ENCODE peak calls at places on chromosomes 3 and 15, in four cellular contexts. One of them, this sample, is unnamed.

GRCh38 chr3:44237161-44237560 is 4.5 kb upstream of the TOPAZ1 start:
- DNase-seq in trophoblast cell: no peak
- DNase-seq in IMR-90: no peak
- DNase-seq in H1: no peak
- DNase-seq in this sample: no peak

GRCh38 chr3:125684199-125684598 is 88.9 kb upstream of the OSBPL11 start:
- DNase-seq in trophoblast cell: peak; percentile 41
- DNase-seq in IMR-90: peak; percentile 12
- DNase-seq in H1: peak; percentile 82
- DNase-seq in this sample: peak; percentile 4

GRCh38 chr3:176293277-176293676 is 904.0 kb downstream of the TBL1XR1 start:
- DNase-seq in trophoblast cell: peak; percentile 9
- DNase-seq in IMR-90: no peak
- DNase-seq in H1: no peak
- DNase-seq in this sample: no peak

GRCh38 chr15:28921336-28921735 is 35.6 kb downstream of the APBA2 start:
- DNase-seq in trophoblast cell: no peak
- DNase-seq in IMR-90: no peak
- DNase-seq in H1: no peak
- DNase-seq in this sample: no peak

GRCh38 chr3:190371152-190371551 is 16.8 kb upstream of the CLDN16 start:
- DNase-seq in trophoblast cell: no peak
- DNase-seq in IMR-90: peak; percentile 37
- DNase-seq in H1: no peak
- DNase-seq in this sample: no peak

GRCh38 chr3:81936817-81937216 is 175.4 kb upstream of the GBE1 start:
- DNase-seq in trophoblast cell: no peak
- DNase-seq in IMR-90: no peak
- DNase-seq in H1: no peak
- DNase-seq in this sample: no peak

GRCh38 chr3:71713041-71713440 is 12.2 kb downstream of the EIF4E3 start:
- DNase-seq in trophoblast cell: no peak
- DNase-seq in IMR-90: no peak
- DNase-seq in H1: no peak
- DNase-seq in this sample: no peak

GRCh38 chr15:62524848-62525247 is 359.8 kb upstream of the C2CD4B start:
- DNase-seq in trophoblast cell: peak; percentile 55
- DNase-seq in IMR-90: peak; percentile 68
- DNase-seq in H1: no peak
- DNase-seq in this sample: peak; percentile 20

GRCh38 chr15:73809728-73810501 is 56.8 kb upstream of the INSYN1 start:
- DNase-seq in trophoblast cell: no peak
- DNase-seq in IMR-90: no peak
- DNase-seq in H1: no peak
- DNase-seq in this sample: no peak

GRCh38 chr3:156918746-156919145 is 92.6 kb downstream of the LEKR1 start:
- DNase-seq in trophoblast cell: no peak
- DNase-seq in IMR-90: no peak
- DNase-seq in H1: no peak
- DNase-seq in this sample: no peak

GRCh38 chr15:67186226-67186649 is 68.2 kb downstream of the AAGAB start:
- DNase-seq in trophoblast cell: no peak
- DNase-seq in IMR-90: no peak
- DNase-seq in H1: no peak
- DNase-seq in this sample: no peak

GRCh38 chr3:23942546-23942945 is 2.5 kb upstream of the NR1D2 start:
- DNase-seq in trophoblast cell: no peak
- DNase-seq in IMR-90: no peak
- DNase-seq in H1: no peak
- DNase-seq in this sample: no peak

GRCh38 chr3:21826416-21826815 is 75.4 kb upstream of the ZNF385D start:
- DNase-seq in trophoblast cell: no peak
- DNase-seq in IMR-90: no peak
- DNase-seq in H1: no peak
- DNase-seq in this sample: no peak

GRCh38 chr3:127035672-127036071 is 52.8 kb downstream of the PLXNA1 start:
- DNase-seq in trophoblast cell: peak; percentile 25
- DNase-seq in IMR-90: peak; percentile 77
- DNase-seq in H1: no peak
- DNase-seq in this sample: peak; percentile 82

GRCh38 chr15:81950841-81951414 is 94.9 kb downstream of the MEX3B start:
- DNase-seq in trophoblast cell: peak; percentile 9
- DNase-seq in IMR-90: peak; percentile 75
- DNase-seq in H1: no peak
- DNase-seq in this sample: peak; percentile 22

GRCh38 chr3:133855772-133856171 is 39.9 kb downstream of the RAB6B start:
- DNase-seq in trophoblast cell: no peak
- DNase-seq in IMR-90: peak; percentile 12
- DNase-seq in H1: no peak
- DNase-seq in this sample: no peak

GRCh38 chr15:70528270-70528706 is 235.1 kb downstream of the UACA start:
- DNase-seq in trophoblast cell: peak; percentile 18
- DNase-seq in IMR-90: peak; percentile 54
- DNase-seq in H1: peak; percentile 32
- DNase-seq in this sample: peak; percentile 83

GRCh38 chr3:178436773-178437172 is 99.5 kb upstream of the KCNMB2 start:
- DNase-seq in trophoblast cell: peak; percentile 58
- DNase-seq in IMR-90: peak; percentile 55
- DNase-seq in H1: no peak
- DNase-seq in this sample: peak; percentile 45

GRCh38 chr3:196207159-196207832 is 3.9 kb downstream of the ZDHHC19 start:
- DNase-seq in trophoblast cell: peak; percentile 50
- DNase-seq in IMR-90: no peak
- DNase-seq in H1: no peak
- DNase-seq in this sample: no peak

GRCh38 chr3:50853936-50854335 is 179.2 kb downstream of the DOCK3 start:
- DNase-seq in trophoblast cell: no peak
- DNase-seq in IMR-90: no peak
- DNase-seq in H1: no peak
- DNase-seq in this sample: no peak

GRCh38 chr15:91075761-91076160 is 24.3 kb upstream of the SV2B start:
- DNase-seq in trophoblast cell: no peak
- DNase-seq in IMR-90: no peak
- DNase-seq in H1: no peak
- DNase-seq in this sample: no peak

GRCh38 chr15:32877620-32878019 is 159.8 kb downstream of the GREM1 start:
- DNase-seq in trophoblast cell: no peak
- DNase-seq in IMR-90: no peak
- DNase-seq in H1: no peak
- DNase-seq in this sample: no peak

GRCh38 chr15:76575177-76576078 is 238.9 kb downstream of the ISL2 start:
- DNase-seq in trophoblast cell: no peak
- DNase-seq in IMR-90: no peak
- DNase-seq in H1: no peak
- DNase-seq in this sample: no peak

GRCh38 chr3:37987751-37988179 is 2.8 kb upstream of the VILL start:
- DNase-seq in trophoblast cell: peak; percentile 48
- DNase-seq in IMR-90: peak; percentile 30
- DNase-seq in H1: no peak
- DNase-seq in this sample: peak; percentile 34

GRCh38 chr15:67110400-67110799 is 45.0 kb downstream of the SMAD3 start:
- DNase-seq in trophoblast cell: no peak
- DNase-seq in IMR-90: no peak
- DNase-seq in H1: no peak
- DNase-seq in this sample: no peak

GRCh38 chr3:14228611-14229470 is 50.2 kb downstream of the LSM3 start:
- DNase-seq in trophoblast cell: peak; percentile 28
- DNase-seq in IMR-90: no peak
- DNase-seq in H1: no peak
- DNase-seq in this sample: no peak

GRCh38 chr3:127613406-127613805 is 15.2 kb downstream of the MCM2 start:
- DNase-seq in trophoblast cell: no peak
- DNase-seq in IMR-90: no peak
- DNase-seq in H1: no peak
- DNase-seq in this sample: no peak

GRCh38 chr15:31435891-31436628 is 109.4 kb downstream of the KLF13 start:
- DNase-seq in trophoblast cell: no peak
- DNase-seq in IMR-90: no peak
- DNase-seq in H1: no peak
- DNase-seq in this sample: no peak

GRCh38 chr3:175585898-175586297 is 726.8 kb downstream of the NAALADL2 start:
- DNase-seq in trophoblast cell: no peak
- DNase-seq in IMR-90: peak; percentile 87
- DNase-seq in H1: no peak
- DNase-seq in this sample: peak; percentile 79

GRCh38 chr3:194322701-194323174 is 28.4 kb downstream of the CPN2 start:
- DNase-seq in trophoblast cell: peak; percentile 50
- DNase-seq in IMR-90: peak; percentile 55
- DNase-seq in H1: no peak
- DNase-seq in this sample: peak; percentile 63

GRCh38 chr3:37217098-37217849 is 42.9 kb upstream of the LRRFIP2 start:
- DNase-seq in trophoblast cell: no peak
- DNase-seq in IMR-90: no peak
- DNase-seq in H1: no peak
- DNase-seq in this sample: no peak

GRCh38 chr3:145550522-145550921 is 610.5 kb downstream of the PLOD2 start:
- DNase-seq in trophoblast cell: no peak
- DNase-seq in IMR-90: no peak
- DNase-seq in H1: no peak
- DNase-seq in this sample: no peak

GRCh38 chr3:14274537-14274936 is 95.9 kb downstream of the LSM3 start:
- DNase-seq in trophoblast cell: no peak
- DNase-seq in IMR-90: no peak
- DNase-seq in H1: no peak
- DNase-seq in this sample: peak; percentile 10

GRCh38 chr3:149224736-149225594 is 3.3 kb upstream of the CP start:
- DNase-seq in trophoblast cell: peak; percentile 96
- DNase-seq in IMR-90: peak; percentile 92
- DNase-seq in H1: no peak
- DNase-seq in this sample: peak; percentile 99

GRCh38 chr15:57495037-57495436 is 96.7 kb upstream of the MYZAP start:
- DNase-seq in trophoblast cell: peak; percentile 62
- DNase-seq in IMR-90: no peak
- DNase-seq in H1: peak; percentile 1
- DNase-seq in this sample: no peak

GRCh38 chr3:27813255-27813654 is 91.1 kb upstream of the EOMES start:
- DNase-seq in trophoblast cell: no peak
- DNase-seq in IMR-90: no peak
- DNase-seq in H1: no peak
- DNase-seq in this sample: no peak

GRCh38 chr3:75341324-75342067 is 322.6 kb upstream of the FRG2C start:
- DNase-seq in trophoblast cell: no peak
- DNase-seq in IMR-90: no peak
- DNase-seq in H1: peak; percentile 62
- DNase-seq in this sample: no peak
- H3K14ac ChIP-seq in trophoblast cell: no peak overlapping the region
- H3K14ac ChIP-seq in IMR-90: no peak overlapping the region
- H3K14ac ChIP-seq in H1: no peak overlapping the region
- H3K14ac ChIP-seq in this sample: no peak overlapping the region

GRCh38 chr3:45911496-45912226 is 25.3 kb downstream of the CCR9 start:
- DNase-seq in trophoblast cell: no peak
- DNase-seq in IMR-90: no peak
- DNase-seq in H1: no peak
- DNase-seq in this sample: no peak
- H3K27ac ChIP-seq in trophoblast cell: no peak overlapping the region
- H3K27ac ChIP-seq in IMR-90: no peak overlapping the region
- H3K27ac ChIP-seq in H1: no peak overlapping the region
- H3K27ac ChIP-seq in this sample: no peak overlapping the region

GRCh38 chr3:111782943-111783342 is 76.1 kb upstream of the PHLDB2 start:
- DNase-seq in trophoblast cell: peak; percentile 4
- DNase-seq in IMR-90: no peak
- DNase-seq in H1: no peak
- DNase-seq in this sample: no peak

GRCh38 chr3:111776844-111777483 is 82.1 kb upstream of the PHLDB2 start:
- DNase-seq in trophoblast cell: no peak
- DNase-seq in IMR-90: no peak
- DNase-seq in H1: no peak
- DNase-seq in this sample: no peak

GRCh38 chr3:111782447-111782782 is 76.7 kb upstream of the PHLDB2 start:
- DNase-seq in trophoblast cell: no peak
- DNase-seq in IMR-90: no peak
- DNase-seq in H1: no peak
- DNase-seq in this sample: no peak

GRCh38 chr3:111785034-111785433 is 74.0 kb upstream of the PHLDB2 start:
- DNase-seq in trophoblast cell: no peak
- DNase-seq in IMR-90: no peak
- DNase-seq in H1: no peak
- DNase-seq in this sample: no peak

GRCh38 chr3:111781561-111782446 is 77.3 kb upstream of the PHLDB2 start:
- DNase-seq in trophoblast cell: peak; percentile 91
- DNase-seq in IMR-90: no peak
- DNase-seq in H1: no peak
- DNase-seq in this sample: no peak
- H2AFZ ChIP-seq in trophoblast cell: no peak overlapping the region
- H2AFZ ChIP-seq in IMR-90: no peak overlapping the region
- H2AFZ ChIP-seq in H1: no peak overlapping the region
- H2AFZ ChIP-seq in this sample: no peak overlapping the region

GRCh38 chr15:38255690-38256089 is 3.1 kb downstream of the SPRED1 start:
- DNase-seq in trophoblast cell: no peak
- DNase-seq in IMR-90: no peak
- DNase-seq in H1: no peak
- DNase-seq in this sample: no peak

GRCh38 chr15:38254065-38254883 is 1.6 kb downstream of the SPRED1 start:
- DNase-seq in trophoblast cell: peak; percentile 58
- DNase-seq in IMR-90: peak; percentile 68
- DNase-seq in H1: no peak
- DNase-seq in this sample: peak; percentile 74

GRCh38 chr15:38251726-38252480 is 733 bp upstream of the SPRED1 start:
- DNase-seq in trophoblast cell: peak; percentile 92
- DNase-seq in IMR-90: peak; percentile 99
- DNase-seq in H1: peak; percentile 88
- DNase-seq in this sample: peak; percentile 99

GRCh38 chr15:38253448-38253847 is 812 bp downstream of the SPRED1 start:
- DNase-seq in trophoblast cell: peak; percentile 16
- DNase-seq in IMR-90: peak; percentile 75
- DNase-seq in H1: no peak
- DNase-seq in this sample: peak; percentile 58

DNA sequence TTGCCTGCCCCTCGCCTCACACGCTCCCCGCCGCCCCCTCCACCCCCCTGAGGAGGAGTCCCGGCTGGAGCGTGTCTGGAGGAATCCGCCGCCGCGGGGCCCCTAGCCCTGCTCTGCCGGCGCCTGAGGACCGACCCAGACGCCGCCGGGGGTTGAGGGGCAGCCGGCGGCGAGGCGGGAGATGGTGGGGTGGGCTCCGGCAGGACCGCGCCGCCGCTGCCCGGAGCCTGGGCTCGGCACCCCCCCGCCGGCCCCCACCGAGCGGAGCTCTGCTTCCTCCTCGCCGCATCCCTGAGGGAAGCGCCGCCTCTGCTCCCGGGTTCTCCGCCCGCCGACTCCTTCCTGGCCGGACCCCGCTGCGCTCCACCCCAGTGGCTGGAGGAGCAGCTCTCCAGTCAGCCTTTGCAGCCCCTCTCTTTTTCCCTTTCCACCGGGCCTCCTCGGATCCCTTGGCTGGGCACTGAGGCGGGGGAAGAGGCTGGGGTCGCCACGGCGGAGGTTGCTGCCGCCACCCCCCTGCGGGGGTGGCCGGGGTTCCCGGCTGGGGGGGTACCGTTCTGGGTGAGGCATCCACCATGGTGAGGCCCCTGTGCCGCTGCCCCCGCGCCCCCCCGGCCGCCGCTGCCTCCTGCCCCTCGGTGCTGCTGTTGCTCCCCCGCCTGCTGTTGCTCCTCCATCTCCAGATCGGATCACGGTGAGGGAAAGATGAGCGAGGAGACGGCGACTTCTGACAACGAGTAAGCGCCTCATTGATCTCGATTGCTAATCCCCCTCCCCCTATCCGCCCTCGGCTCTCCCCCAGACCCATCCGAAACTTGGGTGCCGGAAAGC is at the start of gene SPRED1:
- DNase-seq in trophoblast cell: peak; percentile 59
- DNase-seq in IMR-90: peak; percentile 48
- DNase-seq in H1: peak; percentile 63
- DNase-seq in this sample: no peak
- H3K14ac ChIP-seq in trophoblast cell: peak within 1 kb of the TSS; percentile 91
- H3K14ac ChIP-seq in IMR-90: peak within 1 kb of the TSS; percentile 92
- H3K14ac ChIP-seq in H1: no peak within 1 kb of the TSS
- H3K14ac ChIP-seq in this sample: peak within 1 kb of the TSS; percentile 96